ENCODE peak calls at places on chromosomes 13 and 19, in nine cellular contexts. U is stimulated activated CD4-positive, alpha-beta T cell treated with anti-CD3 and anti-CD28 coated beads, TNF-alpha, amount 100 ng/mL, for 48 hours; R is fibroblast of the aortic adventitia; Q is psoas muscle; E is EH; W is glomerular endothelial cell; Y is GM12892; D is activated naive CD4-positive, alpha-beta T cell treated with anti-CD3 and anti-CD28 coated beads, Interleukin-2, amount 10 ng/mL, durations not matched to agents 7 days and 5 days; H is GM12878. B is an unnamed sample.

GRCh38 chr19:6725513-6726231 is 5.2 kb upstream of the C3 start:
- DNase-seq in W (no peak), R (no peak), Y (no peak), H (no peak), Q (no peak), D (no peak), U (no peak), E (no peak), B (no peak)

GRCh38 chr13:108326318-108326717 is 56.8 kb downstream of the TNFSF13B start:
- DNase-seq in D (peak; percentile 44), Y (no peak), H (peak; percentile 8), E (no peak), W (no peak), R (no peak), U (no peak), Q (no peak), B (no peak)

GRCh38 chr13:57632276-57633140 is 964 bp downstream of the PCDH17 start:
- DNase-seq in H (no peak), E (no peak), U (no peak), Q (peak; percentile 46), W (no peak), Y (no peak), R (no peak), D (peak; percentile 19), B (no peak)

GRCh38 chr13:41178040-41178439 is 16.3 kb downstream of the KBTBD7 start:
- DNase-seq in R (peak; percentile 35), H (no peak), W (no peak), D (no peak), Y (no peak), Q (no peak), U (no peak), E (no peak), B (peak; percentile 32)

GRCh38 chr13:98390086-98390697 is 186.7 kb downstream of the STK24 start:
- DNase-seq in H (no peak), W (no peak), Y (no peak), E (no peak), D (no peak), U (no peak), R (peak; percentile 28), Q (no peak), B (peak; percentile 22)

GRCh38 chr13:75355609-75356008 is 126.4 kb downstream of the TBC1D4 start:
- DNase-seq in E (no peak), H (no peak), Q (no peak), U (no peak), R (no peak), D (no peak), W (no peak), Y (no peak), B (no peak)

GRCh38 chr13:109760372-109760771 is 26.0 kb downstream of the IRS2 start:
- DNase-seq in U (no peak), W (no peak), R (no peak), Y (no peak), H (no peak), E (no peak), D (no peak), Q (no peak), B (no peak)

GRCh38 chr19:18153555-18154134 is 682 bp downstream of the PIK3R2 start:
- DNase-seq in E (peak; percentile 19), Y (no peak), W (no peak), U (peak; percentile 31), R (no peak), Q (peak; percentile 72), H (no peak), D (peak; percentile 64), B (no peak)

GRCh38 chr19:20038358-20039202 is 725 bp downstream of the ZNF682 start:
- DNase-seq in E (no peak), R (peak; percentile 9), Q (no peak), W (no peak), H (no peak), U (no peak), Y (no peak), D (no peak), B (no peak)

GRCh38 chr13:23867027-23867491 is 22.1 kb downstream of the MIPEP start:
- DNase-seq in R (peak; percentile 22), D (no peak), U (no peak), Y (no peak), Q (no peak), W (no peak), E (peak; percentile 52), H (no peak), B (peak; percentile 16)

GRCh38 chr19:49894879-49895565 is 1.7 kb downstream of the IL4I1 start:
- DNase-seq in E (no peak), R (no peak), W (no peak), H (no peak), Q (no peak), D (no peak), Y (peak; percentile 73), U (peak; percentile 29), B (no peak)

GRCh38 chr19:14147797-14148605 is 11.6 kb upstream of the ASF1B start:
- DNase-seq in R (peak; percentile 74), W (no peak), D (peak; percentile 66), Y (peak; percentile 65), U (peak; percentile 44), H (no peak), Q (peak; percentile 84), E (peak; percentile 74), B (peak; percentile 52)

GRCh38 chr13:77305276-77305675 is 21.6 kb downstream of the MYCBP2 start:
- DNase-seq in D (no peak), R (no peak), U (no peak), H (no peak), Y (no peak), W (no peak), E (peak; percentile 36), Q (no peak), B (no peak)

GRCh38 chr19:42287017-42287825 is 14.7 kb upstream of the PRR19 start:
- DNase-seq in Y (no peak), R (no peak), U (no peak), E (no peak), H (no peak), D (no peak), W (no peak), Q (no peak), B (no peak)

GRCh38 chr13:27437126-27437525 is 12.7 kb downstream of the GTF3A start:
- DNase-seq in Q (no peak), E (no peak), U (no peak), Y (no peak), H (no peak), W (no peak), R (no peak), D (no peak), B (no peak)

GRCh38 chr19:13781547-13781946 is 7.3 kb downstream of the C19orf53 start:
- DNase-seq in H (no peak), Q (peak; percentile 71), D (no peak), E (peak; percentile 95), Y (no peak), U (no peak), W (no peak), R (peak; percentile 91), B (peak; percentile 81)

GRCh38 chr19:595326-596262 is 5.9 kb downstream of the HCN2 start:
- DNase-seq in R (no peak), Y (no peak), D (no peak), W (no peak), E (no peak), H (no peak), Q (no peak), U (no peak), B (no peak)

GRCh38 chr13:57918913-57919312 is 287.4 kb downstream of the PCDH17 start:
- DNase-seq in W (no peak), Q (no peak), D (no peak), R (no peak), Y (no peak), U (no peak), E (no peak), H (no peak), B (no peak)

GRCh38 chr19:52190679-52191293 is 934 bp downstream of the PPP2R1A start:
- DNase-seq in U (no peak), R (peak; percentile 43), H (no peak), E (peak; percentile 66), Y (no peak), Q (peak; percentile 74), W (no peak), D (no peak), B (peak; percentile 29)

GRCh38 chr13:54643863-54644262 is 1615.2 kb downstream of the OLFM4 start:
- DNase-seq in D (no peak), E (no peak), Q (no peak), R (no peak), U (no peak), H (no peak), Y (no peak), W (no peak), B (no peak)

GRCh38 chr13:111461445-111462149 is 141.2 kb downstream of the TEX29 start:
- DNase-seq in D (no peak), R (no peak), E (no peak), Q (no peak), W (no peak), H (no peak), Y (no peak), U (no peak), B (no peak)

GRCh38 chr13:100536643-100537180 is 51.9 kb downstream of the GGACT start:
- DNase-seq in R (no peak), W (no peak), E (no peak), Q (no peak), U (no peak), Y (no peak), D (no peak), H (no peak), B (no peak)

GRCh38 chr13:101709952-101710351 is 257.5 kb downstream of the ITGBL1 start:
- DNase-seq in E (no peak), H (no peak), R (no peak), W (no peak), D (no peak), U (no peak), Y (no peak), Q (no peak), B (no peak)

GRCh38 chr13:70415141-70415540 is 306.9 kb upstream of the KLHL1 start:
- DNase-seq in W (no peak), E (no peak), Q (no peak), D (no peak), U (no peak), R (no peak), Y (no peak), H (no peak), B (no peak)

GRCh38 chr19:15464394-15465385 is at the start of gene RASAL3:
- DNase-seq in E (no peak), H (peak; percentile 51), Q (peak; percentile 57), U (peak; percentile 59), W (no peak), R (peak; percentile 43), Y (peak; percentile 67), D (peak; percentile 78), B (no peak)

GRCh38 chr13:51614350-51614786 is 30.1 kb downstream of the WDFY2 start:
- DNase-seq in E (peak; percentile 57), D (peak; percentile 69), W (no peak), R (no peak), H (peak; percentile 56), Y (peak; percentile 17), Q (peak; percentile 52), U (peak; percentile 25), B (no peak)